ENCODE peak calls at places on chromosomes 12 and 14, in seven cellular contexts. F is choroid plexus epithelial cell, N is iPS-NIHi11, O is left cardiac atrium, Y is T1000, U is mesendoderm, Z is EL. Q is an unnamed sample.

GRCh38 chr14:55845963-55846851 is 266.2 kb downstream of the KTN1 start:
- DNase-seq in F (no peak), N (no peak), O (no peak), Y (no peak), U (no peak), Z (peak; percentile 6), Q (no peak)

GRCh38 chr12:105214141-105214540 is 21.8 kb downstream of the APPL2 start:
- DNase-seq in F (no peak), N (no peak), O (no peak), Y (no peak), U (no peak), Z (peak; percentile 33), Q (no peak)

GRCh38 chr14:53491256-53491905 is 338.3 kb upstream of the DDHD1 start:
- DNase-seq in F (no peak), N (no peak), O (no peak), Y (no peak), U (no peak), Z (peak; percentile 31), Q (no peak)

GRCh38 chr12:105954891-105955607 is 183.7 kb downstream of the NUAK1 start:
- DNase-seq in F (peak; percentile 73), N (no peak), O (peak; percentile 23), Y (no peak), U (no peak), Z (no peak), Q (no peak)

GRCh38 chr14:52356025-52356424 is 41.9 kb downstream of the PTGER2 start:
- DNase-seq in F (peak; percentile 69), N (no peak), O (no peak), Y (no peak), U (no peak), Z (peak; percentile 28), Q (no peak)

GRCh38 chr12:73935817-73936216 is 601.8 kb upstream of the ATXN7L3B start:
- DNase-seq in F (peak; percentile 30), N (peak; percentile 23), O (no peak), Y (no peak), U (peak; percentile 33), Z (no peak), Q (no peak)

GRCh38 chr14:70735043-70735442 is 74.3 kb downstream of the MAP3K9 start:
- DNase-seq in F (peak; percentile 38), N (no peak), O (no peak), Y (peak; percentile 54), U (no peak), Z (peak; percentile 20), Q (no peak)

GRCh38 chr14:24542346-24542936 is 33.6 kb downstream of the CTSG start:
- DNase-seq in F (no peak), N (no peak), O (no peak), Y (no peak), U (no peak), Z (peak; percentile 7), Q (peak; percentile 68)

GRCh38 chr14:74860179-74860578 is 15.8 kb downstream of the PROX2 start:
- DNase-seq in F (peak; percentile 28), N (no peak), O (no peak), Y (no peak), U (no peak), Z (no peak), Q (no peak)